ENCODE peak calls at places on chromosomes 12 and 14, in eight cellular contexts. V is MM.1S, Z is PC-3, X is neural progenitor cell, Q is HCT116, J is GM23338, L is OCI-LY7, A is SK-N-SH. W is an unnamed sample.

GRCh38 chr14:55288439-55288838 is 17.2 kb downstream of the FBXO34 start:
- DNase-seq in V (no peak), Z (peak), X (no peak), Q (no peak), J (no peak), L (no peak), A (no peak), W (no peak)

GRCh38 chr14:96105921-96106441 is 66.8 kb downstream of the C14orf132 start:
- DNase-seq in V (no peak), Z (no peak), X (no peak), Q (no peak), J (no peak), L (no peak), A (no peak), W (no peak)

GRCh38 chr14:102474934-102475333 is 34.6 kb downstream of the ANKRD9 start:
- DNase-seq in V (no peak), Z (no peak), X (no peak), Q (no peak), J (no peak), L (no peak), A (no peak), W (no peak)

GRCh38 chr12:62957233-62957953 is 22.4 kb upstream of the PPM1H start:
- DNase-seq in V (peak), Z (peak), X (no peak), Q (no peak), J (peak), L (no peak), A (no peak), W (no peak)

GRCh38 chr14:20610002-20610765 is 19.0 kb upstream of the RNASE12 start:
- DNase-seq in V (peak), Z (peak), X (peak), Q (no peak), J (peak), L (peak), A (peak), W (peak)

GRCh38 chr12:49705479-49706267 is 1.5 kb downstream of the FMNL3 start:
- DNase-seq in V (no peak), Z (peak), X (no peak), Q (no peak), J (peak), L (peak), A (peak), W (no peak)

GRCh38 chr12:124381454-124382207 is 86.7 kb downstream of the RFLNA start:
- DNase-seq in V (no peak), Z (peak), X (no peak), Q (no peak), J (no peak), L (no peak), A (no peak), W (peak)

GRCh38 chr14:37230551-37231194 is 32.9 kb downstream of the MIPOL1 start:
- DNase-seq in V (peak), Z (peak), X (peak), Q (peak), J (peak), L (peak), A (peak), W (peak)

GRCh38 chr12:6768385-6769002 is 2.3 kb downstream of the PTMS start:
- DNase-seq in V (no peak), Z (no peak), X (peak), Q (no peak), J (peak), L (no peak), A (no peak), W (no peak)

GRCh38 chr12:728781-729180 is 23.6 kb upstream of the WNK1 start:
- DNase-seq in V (no peak), Z (no peak), X (no peak), Q (no peak), J (no peak), L (no peak), A (no peak), W (no peak)

GRCh38 chr14:31592619-31593018 is 31.4 kb downstream of the NUBPL start:
- DNase-seq in V (no peak), Z (peak), X (no peak), Q (no peak), J (no peak), L (no peak), A (no peak), W (no peak)

GRCh38 chr12:76029982-76030377 is 1.6 kb downstream of the PHLDA1 start:
- DNase-seq in V (peak), Z (peak), X (peak), Q (no peak), J (peak), L (no peak), A (peak), W (peak)

GRCh38 chr14:26598672-26599131 is 869 bp upstream of the NOVA1 start:
- DNase-seq in V (no peak), Z (no peak), X (no peak), Q (no peak), J (no peak), L (no peak), A (peak), W (no peak)

GRCh38 chr12:104516821-104517220 is 60.1 kb downstream of the CHST11 start:
- DNase-seq in V (no peak), Z (no peak), X (no peak), Q (no peak), J (no peak), L (no peak), A (no peak), W (no peak)

GRCh38 chr12:90958995-90959394 is 4.0 kb upstream of the CCER1 start:
- DNase-seq in V (no peak), Z (peak), X (no peak), Q (no peak), J (no peak), L (no peak), A (no peak), W (no peak)

GRCh38 chr12:90954921-90955320 is at the start of gene CCER1:
- DNase-seq in V (no peak), Z (no peak), X (no peak), Q (no peak), J (no peak), L (no peak), A (peak), W (no peak)

GRCh38 chr12:90954428-90954827 is 548 bp downstream of the CCER1 start:
- DNase-seq in V (no peak), Z (no peak), X (no peak), Q (no peak), J (no peak), L (no peak), A (no peak), W (no peak)

GRCh38 chr12:90951418-90952110 is 3.4 kb downstream of the CCER1 start:
- DNase-seq in V (no peak), Z (peak), X (no peak), Q (no peak), J (no peak), L (no peak), A (no peak), W (no peak)

GRCh38 chr12:90953956-90954421 is 987 bp downstream of the CCER1 start:
- DNase-seq in V (peak), Z (no peak), X (peak), Q (no peak), J (peak), L (peak), A (no peak), W (no peak)
- TF ChIP-seq EZH2phosphoT487 in V (no peak), Z (no peak), X (no peak), Q (no peak), J (no peak), L (no peak), A (no peak), W (no peak)

DNA sequence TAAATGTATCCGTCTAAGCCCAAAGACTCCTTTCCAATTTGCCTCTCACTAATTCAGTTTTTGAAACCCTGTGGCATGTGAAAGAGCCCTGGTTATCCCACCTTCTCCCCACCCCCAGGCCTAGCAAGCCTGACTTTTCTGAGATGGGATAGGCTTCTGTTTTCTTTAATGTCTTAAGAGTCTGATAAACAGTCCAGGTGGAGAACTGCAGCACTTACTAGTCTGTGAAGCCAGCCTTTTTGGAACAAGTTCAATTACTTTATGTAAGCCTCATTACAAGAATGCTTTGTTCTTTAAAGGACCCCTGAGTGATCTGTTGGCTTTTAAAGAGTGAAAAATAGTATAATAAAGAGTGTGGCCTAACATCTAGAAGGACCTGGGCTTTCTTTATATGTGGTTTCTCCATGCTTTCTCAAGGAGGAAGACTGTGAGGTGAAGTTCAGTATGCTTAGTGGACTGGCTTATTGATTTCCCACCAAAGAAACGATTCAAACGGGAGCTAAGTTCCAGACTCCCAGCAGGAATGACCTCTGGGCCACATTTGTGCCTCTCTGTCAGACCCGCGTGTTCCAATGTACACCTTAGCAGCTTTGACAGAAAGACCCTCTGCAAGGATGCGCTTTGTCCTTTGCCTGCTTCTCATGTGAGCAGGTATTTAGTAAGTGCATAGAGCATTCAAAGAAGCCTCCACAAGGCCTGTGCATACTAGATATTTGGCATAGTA is 129.5 kb downstream of the DAAM1 start:
- DNase-seq in V (no peak), Z (no peak), X (no peak), Q (no peak), J (no peak), L (no peak), A (no peak), W (no peak)
- H3K27ac ChIP-seq in V (no peak), Z (no peak), X (no peak), Q (no peak), J (no peak), L (no peak), A (no peak), W (peak)

DNA sequence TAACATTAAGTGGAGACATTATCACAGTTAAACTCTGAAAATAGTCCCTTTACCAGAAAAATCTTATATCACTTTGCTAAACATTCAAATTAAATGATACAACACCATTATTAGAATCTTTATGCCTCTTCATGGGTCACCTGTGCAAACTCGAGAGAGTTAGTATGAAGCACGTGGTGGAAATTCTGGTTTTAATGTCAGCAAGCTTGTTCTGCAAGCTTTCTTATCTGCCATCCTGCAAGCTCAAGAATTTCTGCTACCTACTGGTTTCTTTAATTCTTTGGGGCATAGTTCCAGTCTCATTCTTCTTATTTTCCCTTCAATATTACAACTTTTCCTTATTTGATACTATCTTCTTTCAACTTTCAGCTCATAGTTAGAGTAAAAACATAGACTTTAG is 868 bp downstream of the CATSPERB start:
- DNase-seq in V (no peak), Z (peak), X (no peak), Q (no peak), J (no peak), L (no peak), A (no peak), W (no peak)
- TF ChIP-seq CTCF in V (no peak), Z (no peak), X (no peak), Q (no peak), J (no peak), L (no peak), A (no peak), W (no peak)

DNA sequence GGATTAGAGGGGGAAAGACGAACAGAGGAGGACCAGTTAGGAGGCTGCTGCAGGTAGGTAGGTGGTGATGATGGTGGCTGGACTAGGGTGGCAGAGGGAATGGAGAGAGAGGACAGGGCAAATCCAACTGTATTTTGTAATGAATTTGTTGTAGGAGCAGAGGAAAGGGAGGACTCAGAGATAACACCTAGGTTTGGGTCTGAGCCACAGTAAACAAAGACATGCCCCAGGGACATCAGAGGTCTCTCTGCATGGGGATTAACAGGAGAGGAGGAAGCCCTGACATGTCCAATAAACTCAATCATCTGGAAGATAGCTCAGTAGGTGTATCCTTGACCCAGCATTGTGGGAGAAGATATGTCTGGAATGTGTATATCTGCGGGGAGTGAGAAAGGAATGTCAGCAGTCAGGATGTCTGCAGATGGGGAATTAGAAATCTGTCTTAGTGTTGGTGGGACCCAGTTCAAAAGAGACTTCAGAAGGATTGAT is 4.7 kb upstream of the SLC48A1 start:
- DNase-seq in V (no peak), Z (peak), X (peak), Q (no peak), J (peak), L (no peak), A (no peak), W (no peak)
- TF ChIP-seq EZH2phosphoT487 in V (no peak), Z (no peak), X (no peak), Q (no peak), J (no peak), L (no peak), A (no peak), W (no peak)

DNA sequence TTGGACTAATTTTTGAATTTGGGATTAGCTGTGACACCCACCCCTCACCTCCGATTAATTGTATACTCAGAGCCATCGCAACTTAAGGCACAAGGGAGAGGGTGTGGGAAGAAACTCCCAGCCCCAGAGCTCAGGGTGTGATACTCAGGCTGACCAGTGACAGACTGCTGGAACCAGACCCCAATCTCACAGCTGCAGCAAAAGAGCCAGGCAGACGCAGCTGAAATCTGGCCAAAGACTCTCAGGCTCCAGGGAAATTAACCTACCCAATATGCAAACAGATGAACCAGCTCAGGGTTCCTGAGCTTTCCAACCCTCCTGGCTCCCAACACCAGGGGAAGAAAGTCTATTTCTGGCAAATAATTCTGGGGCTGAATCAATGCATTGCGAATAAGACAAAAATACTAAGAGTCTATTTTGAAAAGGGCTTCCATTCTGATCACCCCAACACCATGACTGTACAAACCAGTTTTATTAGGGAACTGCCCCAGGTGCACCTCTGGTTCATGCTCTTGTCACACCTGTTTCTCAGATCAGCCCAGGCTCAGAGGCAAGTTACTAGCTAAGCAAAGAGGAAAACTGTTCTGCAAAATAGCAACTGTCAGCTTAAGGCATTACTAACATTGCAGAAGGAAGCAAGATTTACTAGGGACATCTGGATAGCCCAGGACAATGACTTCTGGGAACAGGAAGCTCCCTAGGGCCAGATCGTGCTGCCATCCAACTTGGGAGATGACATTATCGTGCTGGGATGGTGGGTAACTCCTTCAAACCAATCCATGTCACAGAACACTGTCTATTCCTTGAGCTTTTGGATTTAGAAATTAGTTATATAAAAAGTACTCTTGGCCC is 30.3 kb downstream of the ANAPC7 start:
- DNase-seq in V (no peak), Z (no peak), X (no peak), Q (no peak), J (no peak), L (peak), A (no peak), W (no peak)
- H3K27ac ChIP-seq in V (no peak), Z (no peak), X (no peak), Q (no peak), J (peak), L (peak), A (peak), W (no peak)

DNA sequence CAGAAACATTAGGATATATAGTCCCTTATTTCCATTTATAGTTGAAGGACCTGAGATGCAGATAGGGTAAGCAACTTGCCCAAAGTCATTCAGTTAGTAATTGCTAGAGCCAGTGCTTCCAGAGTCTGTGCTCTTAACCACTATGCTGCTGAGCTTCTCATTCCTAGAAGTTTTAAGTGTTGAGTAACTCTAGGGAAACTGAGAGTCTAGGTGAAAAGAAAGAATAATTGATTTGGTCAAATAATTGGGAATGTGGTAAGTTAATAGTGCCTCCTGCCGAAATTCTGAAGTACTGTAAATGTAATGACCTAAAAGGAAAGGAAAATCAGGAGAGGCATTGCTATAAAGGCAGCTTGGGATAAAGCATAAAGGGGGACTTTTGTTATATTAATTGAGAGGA is 14.1 kb downstream of the PYROXD1 start:
- DNase-seq in V (no peak), Z (no peak), X (no peak), Q (no peak), J (peak), L (no peak), A (no peak), W (no peak)
- TF ChIP-seq CTCF in V (no peak), Z (peak), X (peak), Q (peak), J (peak), L (peak), A (peak), W (peak)

GRCh38 chr12:91441236-91441635 is 258.6 kb upstream of the DCN start:
- DNase-seq in V (no peak), Z (no peak), X (no peak), Q (no peak), J (no peak), L (no peak), A (no peak), W (no peak)
- TF ChIP-seq EZH2phosphoT487 in V (no peak), Z (no peak), X (no peak), Q (no peak), J (no peak), L (no peak), A (no peak), W (no peak)

GRCh38 chr12:98821232-98821631 is 176.1 kb downstream of the APAF1 start:
- DNase-seq in V (no peak), Z (no peak), X (peak), Q (no peak), J (peak), L (no peak), A (no peak), W (no peak)
- H3K27ac ChIP-seq in V (no peak), Z (no peak), X (no peak), Q (no peak), J (peak), L (no peak), A (no peak), W (no peak)

DNA sequence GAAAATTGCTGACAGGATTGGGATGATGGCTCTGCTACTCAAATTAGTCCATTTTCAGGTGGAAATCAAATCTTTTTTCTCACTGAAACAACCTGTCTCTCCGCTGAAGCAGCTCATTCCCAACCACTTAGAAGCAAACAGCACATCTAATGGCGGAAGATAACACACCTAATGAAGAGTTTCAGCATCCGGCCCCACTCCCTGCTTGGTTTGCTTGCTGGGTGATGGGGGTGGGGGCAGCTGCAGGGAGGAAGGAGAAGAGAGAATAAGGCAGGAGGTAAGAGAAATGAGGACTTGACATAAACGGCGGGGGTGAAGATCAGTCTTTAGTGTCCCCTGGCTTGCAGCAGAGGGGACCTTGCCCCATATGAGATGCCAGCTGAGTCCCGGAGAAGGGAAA is 4.0 kb downstream of the SYNDIG1L start:
- DNase-seq in V (no peak), Z (no peak), X (no peak), Q (no peak), J (no peak), L (peak), A (no peak), W (no peak)
- TF ChIP-seq CTCF in V (no peak), Z (no peak), X (no peak), Q (no peak), J (no peak), L (no peak), A (no peak), W (no peak)

W was measured in hepatocyte.